ENCODE peak calls at places on chromosomes 13 and 19, in four cellular contexts. R, M, I and Y are unnamed samples.

GRCh38 chr19:13974073-13974472 is 21.8 kb downstream of the DCAF15 start:
- DNase-seq in M (no peak), I (peak), R (peak), Y (no peak)

GRCh38 chr19:38434549-38435051 is 1.1 kb downstream of the RYR1 start:
- DNase-seq in I (peak), M (no peak), R (peak), Y (no peak)

GRCh38 chr19:28727133-28727834 is 485.7 kb downstream of the UQCRFS1 start:
- DNase-seq in M (no peak), R (peak), I (peak), Y (no peak)

GRCh38 chr19:39970424-39970673 is 616 bp upstream of the PSMC4 start:
- DNase-seq in R (no peak), M (peak), I (no peak), Y (no peak)

GRCh38 chr13:38008636-38009035 is 139.1 kb upstream of the TRPC4 start:
- DNase-seq in M (no peak), I (peak), R (no peak), Y (no peak)

GRCh38 chr19:38837656-38838121 is 6.1 kb upstream of the ECH1 start:
- DNase-seq in I (no peak), R (no peak), M (no peak), Y (peak)

GRCh38 chr13:76231522-76232167 is 595.5 kb downstream of the LMO7 start:
- DNase-seq in M (no peak), R (no peak), I (no peak), Y (no peak)

GRCh38 chr19:4035582-4035981 is 28.0 kb downstream of the PIAS4 start:
- DNase-seq in I (no peak), R (no peak), M (no peak), Y (no peak)

GRCh38 chr19:41298327-41298964 is 11.5 kb upstream of the CCDC97 start:
- DNase-seq in R (no peak), M (no peak), I (no peak), Y (no peak)
- TF ChIP-seq KDM1A in R (no peak), M (no peak), I (no peak), Y (no peak)

DNA sequence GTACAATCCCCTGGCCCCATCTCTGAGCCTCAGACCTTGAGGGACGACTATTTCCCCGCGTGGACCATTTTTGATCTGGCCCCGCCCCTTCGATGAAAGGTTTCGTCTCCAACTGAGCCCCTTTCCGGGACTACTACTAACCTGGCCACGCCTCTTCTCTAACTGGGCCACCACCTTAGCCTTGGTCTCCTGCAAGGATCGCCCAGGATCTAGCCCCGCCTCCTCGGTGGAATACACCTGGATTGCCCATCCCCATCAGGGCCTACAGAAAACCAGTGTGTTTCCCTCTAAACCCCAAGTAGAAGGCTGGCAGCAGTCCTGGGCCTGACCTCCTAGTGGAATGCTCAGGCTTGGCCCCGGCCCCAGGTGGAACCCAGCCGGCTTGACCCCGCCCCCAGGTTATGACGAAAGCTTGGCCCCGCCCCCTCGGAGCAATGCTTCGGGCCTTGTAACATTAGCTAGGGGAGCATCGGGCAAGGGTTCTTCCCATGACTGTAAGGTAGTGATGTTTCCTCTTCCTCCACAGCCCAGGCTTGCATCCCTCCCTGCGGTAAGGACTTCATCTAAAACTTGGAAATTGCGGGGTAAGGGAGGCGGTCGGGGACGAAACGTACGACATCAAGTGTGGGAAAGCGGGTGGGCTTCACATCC is 9.1 kb downstream of the SPACA6 start:
- DNase-seq in I (peak), M (no peak), R (peak), Y (no peak)
- TF ChIP-seq SIN3A in I (no peak), M (no peak), R (no peak), Y (no peak)

GRCh38 chr13:42384265-42384664 is 112.3 kb downstream of the AKAP11 start:
- DNase-seq in R (no peak), M (no peak), I (no peak), Y (no peak)
- TF ChIP-seq HDAC2 in R (no peak), M (no peak), I (no peak), Y (no peak)

DNA sequence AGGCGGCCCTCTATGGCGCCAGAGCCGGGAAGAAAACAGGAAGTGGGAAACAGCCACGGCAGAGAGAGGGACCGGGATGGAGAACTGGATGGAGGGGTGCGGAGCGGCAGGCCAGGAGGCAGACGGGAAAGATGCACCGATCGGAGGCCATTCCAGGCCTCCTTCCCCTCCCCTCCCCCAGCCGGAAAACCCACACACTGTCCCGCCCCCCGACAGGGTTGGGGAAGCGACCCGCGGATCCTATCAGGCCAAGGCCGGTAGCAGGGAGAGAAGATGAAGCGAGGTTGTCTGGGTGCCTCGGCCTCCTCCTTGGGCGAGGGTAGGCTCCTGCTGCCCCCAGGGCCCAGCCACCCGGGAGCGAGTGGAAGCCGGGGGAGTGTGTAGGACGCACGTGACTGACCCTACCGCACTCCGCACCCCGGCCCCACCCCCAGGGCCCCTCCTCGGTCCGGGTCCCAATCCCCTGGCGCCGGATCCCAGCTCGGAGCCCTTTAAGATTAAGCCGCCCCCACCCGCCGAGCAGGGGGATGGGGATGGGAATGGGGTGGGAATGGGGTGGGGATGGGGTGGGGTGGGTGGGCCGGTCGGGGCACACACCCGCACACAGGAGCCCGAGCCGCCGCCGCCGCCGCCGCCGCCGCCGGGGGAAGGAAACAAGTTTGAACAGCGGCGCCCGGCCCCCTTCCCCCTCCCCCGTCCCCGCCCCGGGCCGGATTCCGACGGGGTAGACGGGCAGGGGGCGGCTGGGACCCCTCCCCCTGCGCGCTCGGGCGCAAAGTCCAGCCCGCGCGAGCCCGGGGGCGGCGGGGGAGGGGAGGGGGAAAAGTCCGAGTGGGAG is 1.5 kb downstream of the ERF start:
- DNase-seq in R (peak), I (peak), M (no peak), Y (peak)
- TF ChIP-seq KDM1A in R (no peak), I (no peak), M (no peak), Y (no peak)

GRCh38 chr19:2280633-2281264 is 1.2 kb downstream of the PEAK3 start:
- DNase-seq in M (no peak), R (no peak), I (no peak), Y (no peak)
- TF ChIP-seq SIN3A in M (no peak), R (no peak), I (no peak), Y (no peak)

GRCh38 chr13:30373727-30374126 is 48.6 kb upstream of the UBE2L5 start:
- DNase-seq in R (no peak), M (peak), I (peak), Y (no peak)
- TF ChIP-seq HDAC2 in R (no peak), M (no peak), I (no peak), Y (no peak)

DNA sequence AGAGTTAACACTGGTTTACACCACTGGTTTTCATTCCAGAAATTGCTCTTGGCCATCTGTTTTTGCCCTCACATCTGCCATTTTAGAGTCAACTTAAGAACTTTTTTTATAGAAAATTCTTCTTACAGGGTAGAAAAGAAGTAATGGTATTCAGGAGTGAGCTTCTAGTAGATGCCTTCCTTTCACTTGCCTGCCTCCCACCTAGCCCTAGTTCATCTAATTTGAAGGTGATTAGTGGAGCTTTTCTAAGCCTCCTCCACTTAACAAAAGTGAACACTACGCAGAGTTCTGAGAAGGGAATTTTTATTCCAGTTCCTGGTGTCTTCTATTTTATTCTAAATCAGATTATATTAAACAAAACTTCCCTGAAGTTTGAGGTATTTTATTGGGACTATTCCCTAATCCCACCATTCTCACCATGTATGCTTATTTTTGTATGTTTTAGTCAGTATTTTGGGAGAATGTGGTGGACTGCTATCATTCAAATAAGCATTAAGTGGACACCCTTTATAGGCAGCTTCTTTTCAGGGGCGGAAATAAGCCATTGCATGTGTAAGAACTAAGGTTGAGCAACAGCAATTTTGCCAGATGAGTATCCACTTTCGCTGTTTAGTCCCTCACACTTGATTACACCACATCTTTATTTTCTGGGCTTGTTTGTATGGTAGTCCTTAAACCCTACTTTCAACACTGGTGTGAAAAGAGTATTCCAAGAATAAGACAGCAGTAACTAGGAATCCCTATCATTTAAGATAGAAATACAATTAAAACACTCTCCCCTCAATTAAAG is 156.9 kb downstream of the ENOX1 start:
- DNase-seq in R (no peak), M (no peak), I (no peak), Y (no peak)
- TF ChIP-seq KDM1A in R (no peak), M (no peak), I (no peak), Y (no peak)

DNA sequence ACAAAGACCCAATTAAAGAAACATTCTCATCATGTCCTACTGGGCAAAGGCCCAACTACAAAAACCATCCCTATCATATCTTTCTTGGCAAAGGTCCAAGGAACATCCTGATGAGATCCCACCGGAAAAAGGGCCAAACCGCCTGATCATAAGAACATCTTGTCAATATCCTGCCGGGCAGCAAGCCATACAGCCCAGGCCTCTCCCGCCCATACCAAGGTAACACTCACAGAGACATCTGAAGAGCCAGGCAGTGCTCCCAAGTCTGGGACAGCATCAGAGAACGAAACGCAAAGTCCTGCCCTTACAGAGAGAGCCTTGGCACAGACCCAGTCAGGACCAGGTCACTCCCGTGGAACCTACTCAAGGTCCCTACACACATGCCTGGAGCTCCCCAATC is 18.5 kb upstream of the ZNF331 start:
- DNase-seq in R (no peak), I (no peak), M (no peak), Y (no peak)
- TF ChIP-seq SIN3A in R (no peak), I (no peak), M (no peak), Y (no peak)

DNA sequence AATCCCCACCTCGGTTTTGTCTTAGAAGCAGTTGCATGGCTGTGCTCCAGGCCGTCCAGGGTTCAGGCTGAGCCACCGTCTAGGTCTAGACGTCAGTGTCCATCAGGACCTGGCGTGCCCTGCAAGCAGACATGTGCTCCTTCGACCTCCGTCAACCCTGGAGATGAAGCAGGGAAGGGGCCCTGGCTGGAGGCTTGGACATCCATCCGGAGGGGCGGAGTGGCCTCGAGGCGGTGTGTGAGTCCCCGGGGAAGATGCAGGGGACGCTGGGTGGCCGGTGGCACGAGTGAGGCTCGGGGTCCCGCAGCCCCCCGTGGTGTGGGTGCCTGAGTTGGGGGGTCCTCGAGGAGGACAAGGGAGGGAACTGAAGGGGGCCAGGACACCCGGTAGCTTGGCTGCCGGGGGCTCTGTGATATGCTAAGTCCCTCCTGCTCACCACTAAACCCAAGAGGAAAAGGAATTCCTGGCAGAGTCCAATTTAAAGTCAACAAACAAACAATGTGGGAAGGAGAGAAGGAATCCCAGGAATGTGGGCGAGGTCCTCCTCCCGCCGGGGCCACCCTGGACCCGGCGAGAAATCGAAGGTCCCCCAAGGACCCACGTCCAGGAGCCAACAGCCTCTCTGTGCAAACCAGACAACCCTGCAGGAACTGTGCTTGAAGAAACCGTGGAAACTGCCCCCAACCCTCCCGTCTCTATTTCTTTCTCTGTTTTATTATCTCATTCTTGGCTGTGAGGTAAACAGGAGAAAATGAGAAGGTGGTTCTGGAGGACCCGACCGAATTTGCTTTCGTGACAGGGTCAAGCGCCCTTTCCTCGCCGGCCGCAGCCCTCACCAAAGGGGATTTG is 14.8 kb upstream of the PTBP1 start:
- DNase-seq in I (no peak), R (peak), M (no peak), Y (peak)
- TF ChIP-seq HDAC2 in I (no peak), R (no peak), M (no peak), Y (peak)

GRCh38 chr13:99009987-99010551 is 32.2 kb upstream of the DOCK9 start:
- DNase-seq in R (no peak), M (no peak), I (no peak), Y (no peak)
- TF ChIP-seq KDM1A in R (no peak), M (no peak), I (no peak), Y (no peak)